ENCODE peak calls at places on chromosome 16, in five cellular contexts. One of them, this sample, is unnamed.

GRCh38 chr16:12426122-12426521 is 377.6 kb downstream of the CPPED1 start:
- DNase-seq in stomach: no peak
- DNase-seq in ascending aorta: no peak
- DNase-seq in coronary artery: no peak
- DNase-seq in cardiac fibroblast: no peak
- DNase-seq in this sample: peak

GRCh38 chr16:28291651-28292626 is at the start of gene SBK1:
- DNase-seq in coronary artery: no peak
- DNase-seq in ascending aorta: peak
- DNase-seq in cardiac fibroblast: peak
- DNase-seq in stomach: peak
- DNase-seq in this sample: no peak

GRCh38 chr16:58332997-58333700 is 38.3 kb upstream of the PRSS54 start:
- DNase-seq in stomach: no peak
- DNase-seq in cardiac fibroblast: no peak
- DNase-seq in coronary artery: no peak
- DNase-seq in ascending aorta: no peak
- DNase-seq in this sample: no peak

GRCh38 chr16:29908719-29909220 is 8.5 kb downstream of the ASPHD1 start:
- DNase-seq in stomach: no peak
- DNase-seq in cardiac fibroblast: no peak
- DNase-seq in ascending aorta: no peak
- DNase-seq in coronary artery: no peak
- DNase-seq in this sample: no peak

GRCh38 chr16:15950167-15950854 is 895 bp downstream of the ABCC1 start:
- DNase-seq in stomach: peak
- DNase-seq in coronary artery: no peak
- DNase-seq in ascending aorta: peak
- DNase-seq in cardiac fibroblast: peak
- DNase-seq in this sample: no peak

GRCh38 chr16:11291021-11291716 is 10.0 kb upstream of the PRM1 start:
- DNase-seq in ascending aorta: no peak
- DNase-seq in cardiac fibroblast: no peak
- DNase-seq in coronary artery: no peak
- DNase-seq in stomach: no peak
- DNase-seq in this sample: no peak

GRCh38 chr16:46972971-46973456 is 460 bp downstream of the DNAJA2 start:
- DNase-seq in cardiac fibroblast: peak
- DNase-seq in coronary artery: no peak
- DNase-seq in ascending aorta: peak
- DNase-seq in stomach: peak
- DNase-seq in this sample: no peak

GRCh38 chr16:25264599-25264998 is 7.0 kb upstream of the ZKSCAN2 start:
- DNase-seq in stomach: no peak
- DNase-seq in coronary artery: no peak
- DNase-seq in cardiac fibroblast: peak
- DNase-seq in ascending aorta: no peak
- DNase-seq in this sample: no peak

GRCh38 chr16:16178455-16179162 is 44.7 kb downstream of the ABCC6 start:
- DNase-seq in cardiac fibroblast: no peak
- DNase-seq in stomach: no peak
- DNase-seq in ascending aorta: no peak
- DNase-seq in coronary artery: no peak
- DNase-seq in this sample: no peak

GRCh38 chr16:26992661-26993365 is 73.9 kb upstream of the C16orf82 start:
- DNase-seq in coronary artery: peak
- DNase-seq in ascending aorta: peak
- DNase-seq in cardiac fibroblast: no peak
- DNase-seq in stomach: no peak
- DNase-seq in this sample: no peak

GRCh38 chr16:23953476-23953875 is 117.7 kb downstream of the PRKCB start:
- DNase-seq in stomach: no peak
- DNase-seq in ascending aorta: no peak
- DNase-seq in coronary artery: no peak
- DNase-seq in cardiac fibroblast: no peak
- DNase-seq in this sample: no peak

GRCh38 chr16:9516444-9516843 is 425.0 kb downstream of the HAPSTR1 start:
- DNase-seq in stomach: no peak
- DNase-seq in coronary artery: no peak
- DNase-seq in ascending aorta: no peak
- DNase-seq in cardiac fibroblast: no peak
- DNase-seq in this sample: no peak

GRCh38 chr16:57728336-57729181 is 7.0 kb upstream of the KATNB1 start:
- DNase-seq in coronary artery: no peak
- DNase-seq in cardiac fibroblast: no peak
- DNase-seq in stomach: no peak
- DNase-seq in ascending aorta: no peak
- DNase-seq in this sample: no peak

GRCh38 chr16:27429330-27429871 is 27.4 kb downstream of the IL21R start:
- DNase-seq in coronary artery: peak
- DNase-seq in ascending aorta: peak
- DNase-seq in stomach: no peak
- DNase-seq in cardiac fibroblast: no peak
- DNase-seq in this sample: no peak

GRCh38 chr16:79307214-79307613 is 293.3 kb downstream of the MAF start:
- DNase-seq in cardiac fibroblast: no peak
- DNase-seq in coronary artery: no peak
- DNase-seq in stomach: no peak
- DNase-seq in ascending aorta: peak
- DNase-seq in this sample: no peak

GRCh38 chr16:80158766-80159165 is 382.0 kb upstream of the DYNLRB2 start:
- DNase-seq in stomach: no peak
- DNase-seq in ascending aorta: no peak
- DNase-seq in cardiac fibroblast: peak
- DNase-seq in coronary artery: no peak
- DNase-seq in this sample: no peak

GRCh38 chr16:85208643-85209520 is 96.6 kb upstream of the CIBAR2 start:
- DNase-seq in cardiac fibroblast: no peak
- DNase-seq in stomach: no peak
- DNase-seq in coronary artery: no peak
- DNase-seq in ascending aorta: no peak
- DNase-seq in this sample: no peak

GRCh38 chr16:85207357-85207921 is 95.2 kb upstream of the CIBAR2 start:
- DNase-seq in stomach: no peak
- DNase-seq in coronary artery: no peak
- DNase-seq in cardiac fibroblast: no peak
- DNase-seq in ascending aorta: no peak
- DNase-seq in this sample: no peak

GRCh38 chr16:85208181-85208580 is 95.9 kb upstream of the CIBAR2 start:
- DNase-seq in coronary artery: no peak
- DNase-seq in stomach: no peak
- DNase-seq in ascending aorta: no peak
- DNase-seq in cardiac fibroblast: no peak
- DNase-seq in this sample: no peak

GRCh38 chr16:85205747-85206471 is 93.6 kb upstream of the CIBAR2 start:
- DNase-seq in cardiac fibroblast: peak
- DNase-seq in ascending aorta: no peak
- DNase-seq in coronary artery: no peak
- DNase-seq in stomach: no peak
- DNase-seq in this sample: no peak

GRCh38 chr16:85206472-85207356 is 94.4 kb upstream of the CIBAR2 start:
- DNase-seq in ascending aorta: peak
- DNase-seq in cardiac fibroblast: no peak
- DNase-seq in coronary artery: no peak
- DNase-seq in stomach: peak
- DNase-seq in this sample: no peak
- H3K4me3 ChIP-seq in ascending aorta: peak
- H3K4me3 ChIP-seq in cardiac fibroblast: no peak
- H3K4me3 ChIP-seq in coronary artery: peak
- H3K4me3 ChIP-seq in stomach: no peak
- H3K4me3 ChIP-seq in this sample: no peak

DNA sequence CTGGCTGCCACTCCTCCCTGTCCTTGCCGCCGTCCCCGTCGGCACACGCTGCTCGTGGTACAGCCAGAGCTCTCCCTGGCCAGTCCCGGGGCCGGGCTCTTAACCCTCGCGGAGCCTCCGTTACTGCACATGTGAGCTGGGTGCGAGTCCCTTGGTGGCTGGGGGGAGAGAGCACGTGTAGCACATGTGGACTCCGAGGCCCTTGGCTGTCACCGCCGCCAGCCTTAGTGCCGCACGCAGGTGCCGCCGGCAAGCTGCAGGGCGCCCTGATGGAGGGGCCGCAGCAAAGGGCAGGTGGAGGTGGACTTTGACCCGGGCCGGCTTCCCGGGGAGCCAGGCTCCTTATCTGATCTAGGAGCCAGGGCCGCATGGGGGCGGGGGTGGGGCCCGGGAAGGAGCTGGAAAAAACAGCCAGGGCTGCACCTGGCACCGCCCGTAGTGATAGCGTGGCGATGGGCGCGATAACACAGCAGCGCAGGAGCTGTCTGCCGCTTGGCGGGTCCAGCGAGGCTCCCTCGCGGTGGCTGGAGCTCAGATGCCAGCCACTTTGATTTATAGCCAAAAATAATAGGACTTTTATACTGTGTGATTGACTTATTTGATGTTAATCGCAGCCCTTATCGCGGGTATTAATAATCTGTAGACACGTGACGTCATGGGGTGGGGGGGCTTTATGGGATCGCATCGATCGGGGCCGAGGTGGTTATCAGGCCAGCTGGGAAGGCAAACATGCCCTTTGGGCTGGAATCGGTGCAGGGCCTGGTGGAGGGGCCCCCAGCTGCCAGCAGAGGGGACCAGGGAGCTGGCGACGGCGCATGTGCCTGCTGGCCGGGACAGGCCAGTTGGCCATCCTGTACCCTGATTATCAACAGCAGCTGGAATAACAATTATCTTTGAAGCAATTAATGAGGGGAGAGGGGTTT is 35.1 kb downstream of the ZFPM1 start:
- DNase-seq in coronary artery: no peak
- DNase-seq in ascending aorta: no peak
- DNase-seq in cardiac fibroblast: no peak
- DNase-seq in stomach: peak
- DNase-seq in this sample: no peak
- TF ChIP-seq CTCF in coronary artery: no peak
- TF ChIP-seq CTCF in ascending aorta: no peak
- TF ChIP-seq CTCF in cardiac fibroblast: no peak
- TF ChIP-seq CTCF in stomach: no peak
- TF ChIP-seq CTCF in this sample: no peak

DNA sequence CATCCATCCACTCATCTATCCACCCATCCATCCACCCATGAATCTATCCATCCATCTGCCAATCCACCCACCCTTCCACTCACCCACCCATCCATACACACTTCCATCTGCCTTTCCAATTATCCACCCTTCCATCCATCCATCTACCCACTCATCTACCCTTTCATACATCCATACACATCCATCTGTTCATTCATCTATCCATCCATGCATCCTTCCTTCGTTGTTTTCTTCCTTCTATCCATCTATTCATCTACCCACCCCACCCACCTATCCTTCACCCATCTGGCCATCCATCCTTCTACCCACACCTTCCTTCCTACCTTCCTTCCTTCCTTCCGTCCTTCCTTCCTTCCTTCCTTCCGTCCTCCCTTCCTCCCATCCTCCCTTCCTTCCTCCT is 106.1 kb downstream of the WWOX start:
- DNase-seq in ascending aorta: no peak
- DNase-seq in coronary artery: no peak
- DNase-seq in stomach: no peak
- DNase-seq in cardiac fibroblast: no peak
- DNase-seq in this sample: no peak
- H3K4me3 ChIP-seq in ascending aorta: no peak
- H3K4me3 ChIP-seq in coronary artery: no peak
- H3K4me3 ChIP-seq in stomach: no peak
- H3K4me3 ChIP-seq in cardiac fibroblast: no peak
- H3K4me3 ChIP-seq in this sample: no peak

GRCh38 chr16:84144859-84145639 is at the start of the genes DNAAF1 and HSDL1:
- DNase-seq in stomach: peak
- DNase-seq in coronary artery: peak
- DNase-seq in ascending aorta: peak
- DNase-seq in cardiac fibroblast: peak
- DNase-seq in this sample: peak
- TF ChIP-seq CTCF in stomach: no peak
- TF ChIP-seq CTCF in coronary artery: no peak
- TF ChIP-seq CTCF in ascending aorta: no peak
- TF ChIP-seq CTCF in cardiac fibroblast: no peak
- TF ChIP-seq CTCF in this sample: no peak

DNA sequence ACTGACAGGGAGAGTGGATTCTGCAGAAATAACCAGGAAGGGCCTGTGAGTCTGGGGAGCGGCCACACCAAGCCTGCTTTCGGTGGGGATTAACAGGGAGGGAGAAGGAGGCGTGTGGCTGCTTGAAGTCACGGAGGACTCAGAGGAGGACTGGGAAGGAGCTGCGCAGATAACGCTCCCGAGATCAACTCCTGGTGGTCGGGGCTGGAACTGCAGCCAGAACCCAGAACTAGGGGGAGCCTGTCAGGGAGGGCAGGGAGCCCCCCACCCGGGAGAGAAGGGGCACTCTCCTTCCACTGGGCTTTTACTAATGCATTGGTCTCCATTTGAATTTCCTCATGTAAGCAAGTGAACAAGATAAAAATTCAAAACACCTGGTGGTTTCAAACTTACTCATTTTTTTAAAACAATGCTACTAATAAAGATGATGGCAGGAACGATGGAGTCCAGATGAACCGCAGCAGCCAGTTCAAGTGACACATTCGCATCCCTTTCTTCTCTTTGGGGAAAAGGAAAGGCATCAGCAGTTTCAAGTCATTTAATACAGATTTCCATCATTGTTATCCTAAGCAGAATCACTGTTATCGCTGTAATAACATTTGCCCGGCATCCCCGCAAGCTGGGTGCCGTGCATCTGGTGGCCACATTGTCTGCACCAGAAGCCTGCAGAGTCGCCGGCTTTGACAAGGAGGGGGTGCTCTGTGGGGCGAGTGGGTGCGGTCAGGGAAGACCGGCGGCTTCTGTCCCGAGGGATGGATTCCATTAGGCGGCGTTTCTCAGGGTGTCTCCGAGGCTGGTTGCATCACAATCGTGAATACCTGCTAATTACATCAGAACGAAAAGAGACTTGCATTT is 183.0 kb downstream of the FOXL1 start:
- DNase-seq in stomach: peak
- DNase-seq in coronary artery: no peak
- DNase-seq in cardiac fibroblast: peak
- DNase-seq in ascending aorta: peak
- DNase-seq in this sample: no peak
- H3K4me3 ChIP-seq in stomach: no peak
- H3K4me3 ChIP-seq in coronary artery: peak
- H3K4me3 ChIP-seq in cardiac fibroblast: peak
- H3K4me3 ChIP-seq in ascending aorta: peak
- H3K4me3 ChIP-seq in this sample: no peak